ENCODE peak calls at places on chromosomes 7 and 10, in eight cellular contexts. One of them, this sample, is unnamed. For H3K9me3, the result is how much of the 10 kb centered on the place peaks cover.

GRCh38 chr7:43766564-43766963 is 8.1 kb downstream of the BLVRA start:
- DNase-seq in RWPE2: no peak
- DNase-seq in ascending aorta: no peak
- DNase-seq in Peyer's patch: no peak
- DNase-seq in ovary: no peak
- DNase-seq in fibroblast of lung: no peak
- DNase-seq in left ventricle myocardium inferior: no peak
- DNase-seq in body of pancreas: no peak
- DNase-seq in this sample: no peak

GRCh38 chr10:22626784-22627183 is 87.6 kb downstream of the PIP4K2A start:
- DNase-seq in RWPE2: no peak
- DNase-seq in ascending aorta: no peak
- DNase-seq in Peyer's patch: no peak
- DNase-seq in ovary: no peak
- DNase-seq in fibroblast of lung: no peak
- DNase-seq in left ventricle myocardium inferior: no peak
- DNase-seq in body of pancreas: no peak
- DNase-seq in this sample: no peak

GRCh38 chr10:26714816-26715487 is 17.5 kb downstream of the PDSS1 start:
- DNase-seq in RWPE2: no peak
- DNase-seq in ascending aorta: no peak
- DNase-seq in Peyer's patch: peak
- DNase-seq in ovary: no peak
- DNase-seq in fibroblast of lung: no peak
- DNase-seq in left ventricle myocardium inferior: no peak
- DNase-seq in body of pancreas: no peak
- DNase-seq in this sample: no peak

GRCh38 chr10:22655312-22655973 is 58.9 kb downstream of the PIP4K2A start:
- DNase-seq in RWPE2: no peak
- DNase-seq in ascending aorta: no peak
- DNase-seq in Peyer's patch: no peak
- DNase-seq in ovary: no peak
- DNase-seq in fibroblast of lung: peak
- DNase-seq in left ventricle myocardium inferior: no peak
- DNase-seq in body of pancreas: no peak
- DNase-seq in this sample: peak

GRCh38 chr10:112907893-112908292 is 42.2 kb upstream of the TCF7L2 start:
- DNase-seq in RWPE2: no peak
- DNase-seq in ascending aorta: no peak
- DNase-seq in Peyer's patch: no peak
- DNase-seq in ovary: no peak
- DNase-seq in fibroblast of lung: no peak
- DNase-seq in left ventricle myocardium inferior: no peak
- DNase-seq in body of pancreas: no peak
- DNase-seq in this sample: no peak

GRCh38 chr10:72229261-72230251 is 13.5 kb upstream of the ASCC1 start:
- DNase-seq in RWPE2: no peak
- DNase-seq in ascending aorta: no peak
- DNase-seq in Peyer's patch: no peak
- DNase-seq in ovary: no peak
- DNase-seq in fibroblast of lung: peak
- DNase-seq in left ventricle myocardium inferior: no peak
- DNase-seq in body of pancreas: peak
- DNase-seq in this sample: no peak

GRCh38 chr7:2725178-2726105 is 37.4 kb downstream of the AMZ1 start:
- DNase-seq in RWPE2: peak
- DNase-seq in ascending aorta: no peak
- DNase-seq in Peyer's patch: no peak
- DNase-seq in ovary: peak
- DNase-seq in fibroblast of lung: no peak
- DNase-seq in left ventricle myocardium inferior: peak
- DNase-seq in body of pancreas: no peak
- DNase-seq in this sample: no peak

GRCh38 chr10:34506773-34507172 is 308.3 kb downstream of the PARD3 start:
- DNase-seq in RWPE2: no peak
- DNase-seq in ascending aorta: no peak
- DNase-seq in Peyer's patch: no peak
- DNase-seq in ovary: no peak
- DNase-seq in fibroblast of lung: no peak
- DNase-seq in left ventricle myocardium inferior: no peak
- DNase-seq in body of pancreas: no peak
- DNase-seq in this sample: no peak

GRCh38 chr7:73894851-73895441 is 34.0 kb downstream of the TMEM270 start:
- DNase-seq in RWPE2: peak
- DNase-seq in ascending aorta: peak
- DNase-seq in Peyer's patch: no peak
- DNase-seq in ovary: peak
- DNase-seq in fibroblast of lung: peak
- DNase-seq in left ventricle myocardium inferior: peak
- DNase-seq in body of pancreas: peak
- DNase-seq in this sample: peak

GRCh38 chr7:104584620-104585019 is 256.2 kb downstream of the LHFPL3 start:
- DNase-seq in RWPE2: no peak
- DNase-seq in ascending aorta: no peak
- DNase-seq in Peyer's patch: no peak
- DNase-seq in ovary: no peak
- DNase-seq in fibroblast of lung: no peak
- DNase-seq in left ventricle myocardium inferior: no peak
- DNase-seq in body of pancreas: no peak
- DNase-seq in this sample: no peak

GRCh38 chr10:123270806-123271205 is 116.6 kb downstream of the BUB3 start:
- DNase-seq in RWPE2: no peak
- DNase-seq in ascending aorta: no peak
- DNase-seq in Peyer's patch: no peak
- DNase-seq in ovary: no peak
- DNase-seq in fibroblast of lung: no peak
- DNase-seq in left ventricle myocardium inferior: no peak
- DNase-seq in body of pancreas: no peak
- DNase-seq in this sample: no peak

GRCh38 chr10:30581779-30582380 is 47.7 kb downstream of the LYZL2 start:
- DNase-seq in RWPE2: no peak
- DNase-seq in ascending aorta: no peak
- DNase-seq in Peyer's patch: no peak
- DNase-seq in ovary: peak
- DNase-seq in fibroblast of lung: peak
- DNase-seq in left ventricle myocardium inferior: no peak
- DNase-seq in body of pancreas: peak
- DNase-seq in this sample: peak

GRCh38 chr7:103119791-103120291 is 29.1 kb downstream of the NAPEPLD start:
- DNase-seq in RWPE2: no peak
- DNase-seq in ascending aorta: no peak
- DNase-seq in Peyer's patch: no peak
- DNase-seq in ovary: no peak
- DNase-seq in fibroblast of lung: no peak
- DNase-seq in left ventricle myocardium inferior: no peak
- DNase-seq in body of pancreas: no peak
- DNase-seq in this sample: no peak

GRCh38 chr10:80568306-80568705 is 30.6 kb downstream of the SH2D4B start:
- DNase-seq in RWPE2: no peak
- DNase-seq in ascending aorta: no peak
- DNase-seq in Peyer's patch: no peak
- DNase-seq in ovary: no peak
- DNase-seq in fibroblast of lung: no peak
- DNase-seq in left ventricle myocardium inferior: no peak
- DNase-seq in body of pancreas: no peak
- DNase-seq in this sample: no peak

GRCh38 chr7:47751068-47751467 is 169.2 kb upstream of the TNS3 start:
- DNase-seq in RWPE2: no peak
- DNase-seq in ascending aorta: no peak
- DNase-seq in Peyer's patch: no peak
- DNase-seq in ovary: no peak
- DNase-seq in fibroblast of lung: no peak
- DNase-seq in left ventricle myocardium inferior: no peak
- DNase-seq in body of pancreas: no peak
- DNase-seq in this sample: no peak

GRCh38 chr7:17144313-17144712 is 154.1 kb upstream of the AHR start:
- DNase-seq in RWPE2: no peak
- DNase-seq in ascending aorta: no peak
- DNase-seq in Peyer's patch: no peak
- DNase-seq in ovary: no peak
- DNase-seq in fibroblast of lung: no peak
- DNase-seq in left ventricle myocardium inferior: no peak
- DNase-seq in body of pancreas: no peak
- DNase-seq in this sample: no peak

GRCh38 chr10:49474901-49475300 is 64.0 kb downstream of the ERCC6 start:
- DNase-seq in RWPE2: no peak
- DNase-seq in ascending aorta: no peak
- DNase-seq in Peyer's patch: no peak
- DNase-seq in ovary: no peak
- DNase-seq in fibroblast of lung: no peak
- DNase-seq in left ventricle myocardium inferior: no peak
- DNase-seq in body of pancreas: no peak
- DNase-seq in this sample: no peak

GRCh38 chr10:119199231-119199992 is 8.0 kb upstream of the GRK5 start:
- DNase-seq in RWPE2: no peak
- DNase-seq in ascending aorta: no peak
- DNase-seq in Peyer's patch: peak
- DNase-seq in ovary: peak
- DNase-seq in fibroblast of lung: peak
- DNase-seq in left ventricle myocardium inferior: peak
- DNase-seq in body of pancreas: peak
- DNase-seq in this sample: no peak

GRCh38 chr7:2927592-2927991 is 83.5 kb upstream of the GNA12 start:
- DNase-seq in RWPE2: peak
- DNase-seq in ascending aorta: no peak
- DNase-seq in Peyer's patch: peak
- DNase-seq in ovary: no peak
- DNase-seq in fibroblast of lung: no peak
- DNase-seq in left ventricle myocardium inferior: peak
- DNase-seq in body of pancreas: no peak
- DNase-seq in this sample: no peak

GRCh38 chr7:40572810-40573470 is 438.1 kb downstream of the SUGCT start:
- DNase-seq in RWPE2: no peak
- DNase-seq in ascending aorta: no peak
- DNase-seq in Peyer's patch: no peak
- DNase-seq in ovary: no peak
- DNase-seq in fibroblast of lung: peak
- DNase-seq in left ventricle myocardium inferior: no peak
- DNase-seq in body of pancreas: no peak
- DNase-seq in this sample: peak

DNA sequence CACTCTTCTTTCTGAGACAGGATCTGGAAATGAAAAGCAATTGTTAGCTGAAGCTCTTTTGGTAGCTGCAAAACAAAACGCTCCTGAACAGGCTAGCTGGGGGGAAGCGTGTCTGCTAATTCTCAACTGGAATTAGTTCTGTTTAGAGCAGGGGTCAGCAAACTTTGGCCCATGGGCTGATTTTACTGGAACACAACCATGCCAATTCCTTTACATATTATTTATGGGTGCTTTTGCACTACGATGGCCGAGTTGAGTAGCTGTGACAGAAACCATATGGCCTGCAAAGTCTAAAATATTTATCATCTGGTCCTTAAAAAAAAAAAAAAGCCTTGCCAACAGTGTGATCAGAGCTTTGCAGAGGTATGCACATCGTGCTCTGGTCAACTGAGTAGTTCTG is 108.4 kb upstream of the PDLIM1 start:
- DNase-seq in RWPE2: no peak
- DNase-seq in ascending aorta: no peak
- DNase-seq in Peyer's patch: no peak
- DNase-seq in ovary: no peak
- DNase-seq in fibroblast of lung: no peak
- DNase-seq in left ventricle myocardium inferior: no peak
- DNase-seq in body of pancreas: no peak
- DNase-seq in this sample: no peak
- H3K27ac ChIP-seq in RWPE2: no peak
- H3K27ac ChIP-seq in ascending aorta: peak
- H3K27ac ChIP-seq in Peyer's patch: no peak
- H3K27ac ChIP-seq in ovary: no peak
- H3K27ac ChIP-seq in fibroblast of lung: no peak
- H3K27ac ChIP-seq in left ventricle myocardium inferior: peak
- H3K27ac ChIP-seq in body of pancreas: no peak
- H3K27ac ChIP-seq in this sample: no peak

DNA sequence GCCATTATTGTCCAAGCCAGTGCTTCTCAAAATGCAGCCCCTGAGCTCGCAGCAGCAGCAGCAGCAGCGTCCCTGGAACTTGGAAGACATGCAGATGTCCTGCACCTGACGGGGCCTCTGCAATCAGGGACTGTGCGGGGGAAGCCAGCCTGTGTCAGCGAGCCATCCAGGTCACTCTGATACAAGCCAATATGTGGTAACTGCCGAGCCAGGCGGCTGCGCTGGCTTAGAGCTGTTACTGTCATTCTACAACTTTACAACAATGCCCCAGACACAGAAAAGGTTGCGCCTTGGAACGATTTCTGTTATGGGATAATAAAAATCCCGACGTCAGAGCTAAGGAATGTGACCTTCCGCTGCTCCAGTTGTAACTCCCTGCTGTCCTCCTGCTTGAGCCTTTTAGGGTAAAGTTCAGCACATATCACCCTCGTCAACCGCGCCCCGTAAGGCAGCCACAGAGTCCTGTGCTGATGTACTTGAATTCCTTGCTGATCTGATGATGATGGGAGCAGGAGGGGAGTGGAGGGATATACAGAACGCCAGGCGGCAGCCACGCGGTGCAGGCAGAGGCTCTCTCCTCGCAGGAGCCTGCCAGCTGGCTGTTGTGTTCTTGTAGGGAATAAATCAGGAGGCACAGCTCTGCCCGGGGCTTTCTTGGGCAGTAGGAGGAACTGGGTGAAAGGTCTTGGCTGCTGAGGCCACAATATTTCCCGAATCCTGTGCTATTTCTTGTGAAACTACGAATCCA is 20.0 kb upstream of the CRYGN start:
- DNase-seq in RWPE2: peak
- DNase-seq in ascending aorta: peak
- DNase-seq in Peyer's patch: peak
- DNase-seq in ovary: peak
- DNase-seq in fibroblast of lung: peak
- DNase-seq in left ventricle myocardium inferior: peak
- DNase-seq in body of pancreas: peak
- DNase-seq in this sample: peak
- TF ChIP-seq CTCF in RWPE2: peak
- TF ChIP-seq CTCF in ascending aorta: peak
- TF ChIP-seq CTCF in Peyer's patch: peak
- TF ChIP-seq CTCF in ovary: no peak
- TF ChIP-seq CTCF in fibroblast of lung: peak
- TF ChIP-seq CTCF in left ventricle myocardium inferior: peak
- TF ChIP-seq CTCF in body of pancreas: no peak
- TF ChIP-seq CTCF in this sample: peak

GRCh38 chr7:153400735-153401593 is 641.4 kb downstream of the ACTR3B start:
- DNase-seq in RWPE2: no peak
- DNase-seq in ascending aorta: no peak
- DNase-seq in Peyer's patch: no peak
- DNase-seq in ovary: no peak
- DNase-seq in fibroblast of lung: no peak
- DNase-seq in left ventricle myocardium inferior: no peak
- DNase-seq in body of pancreas: no peak
- DNase-seq in this sample: no peak
- H3K9me3 ChIP-seq in RWPE2: under half
- H3K9me3 ChIP-seq in ascending aorta: under half
- H3K9me3 ChIP-seq in Peyer's patch: under half
- H3K9me3 ChIP-seq in ovary: under half
- H3K9me3 ChIP-seq in fibroblast of lung: under half
- H3K9me3 ChIP-seq in left ventricle myocardium inferior: under half
- H3K9me3 ChIP-seq in body of pancreas: under half
- H3K9me3 ChIP-seq in this sample: half or more

DNA sequence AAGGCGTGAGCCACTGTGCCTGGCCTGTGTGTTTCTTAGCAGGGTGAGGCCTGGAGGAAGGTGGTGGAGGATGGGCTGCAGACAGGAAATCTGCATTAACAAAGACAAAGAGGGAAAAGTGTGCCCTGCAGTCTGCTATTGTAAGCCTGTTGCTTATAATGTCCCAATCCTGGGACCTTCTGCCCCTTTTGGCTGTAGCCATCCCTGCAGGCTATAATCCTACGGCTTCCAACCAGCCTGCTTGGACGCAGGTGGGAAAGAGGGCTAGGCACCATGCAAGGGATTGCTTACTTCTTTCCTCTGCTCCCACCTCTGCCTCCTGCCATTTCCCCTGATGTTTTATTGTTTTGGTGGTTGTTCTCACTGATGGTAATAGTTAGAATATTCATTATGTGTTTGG is 434.3 kb downstream of the PLXNA4 start:
- DNase-seq in RWPE2: no peak
- DNase-seq in ascending aorta: no peak
- DNase-seq in Peyer's patch: no peak
- DNase-seq in ovary: no peak
- DNase-seq in fibroblast of lung: no peak
- DNase-seq in left ventricle myocardium inferior: no peak
- DNase-seq in body of pancreas: no peak
- DNase-seq in this sample: no peak
- H3K27ac ChIP-seq in RWPE2: no peak
- H3K27ac ChIP-seq in ascending aorta: peak
- H3K27ac ChIP-seq in Peyer's patch: no peak
- H3K27ac ChIP-seq in ovary: no peak
- H3K27ac ChIP-seq in fibroblast of lung: no peak
- H3K27ac ChIP-seq in left ventricle myocardium inferior: no peak
- H3K27ac ChIP-seq in body of pancreas: no peak
- H3K27ac ChIP-seq in this sample: no peak

This sample was measured in AG04450.